ENCODE peak calls at places on chromosomes 3 and 15, in six cellular contexts. One of them, this sample, is unnamed.

GRCh38 chr3:27333843-27334242 is 35.3 kb downstream of the NEK10 start:
- DNase-seq in adrenal gland: no peak
- DNase-seq in NCI-H1694: no peak
- DNase-seq in HFF-Myc: no peak
- DNase-seq in SHP77: no peak
- DNase-seq in NCI-H1105 treated with DMSO at 0.1 percent for 48 hours: no peak
- DNase-seq in this sample: no peak

GRCh38 chr3:147934316-147935188 is 525.4 kb downstream of the ZIC1 start:
- DNase-seq in adrenal gland: no peak
- DNase-seq in NCI-H1694: no peak
- DNase-seq in SHP77: no peak
- DNase-seq in HFF-Myc: no peak
- DNase-seq in NCI-H1105 treated with DMSO at 0.1 percent for 48 hours: peak; percentile 79
- DNase-seq in this sample: no peak

GRCh38 chr3:50652709-50653108 is 22.0 kb upstream of the DOCK3 start:
- DNase-seq in NCI-H1694: no peak
- DNase-seq in SHP77: peak; percentile 30
- DNase-seq in adrenal gland: no peak
- DNase-seq in NCI-H1105 treated with DMSO at 0.1 percent for 48 hours: peak; percentile 2
- DNase-seq in HFF-Myc: no peak
- DNase-seq in this sample: no peak

GRCh38 chr15:66714543-66714981 is 12.5 kb downstream of the SMAD6 start:
- DNase-seq in adrenal gland: no peak
- DNase-seq in NCI-H1105 treated with DMSO at 0.1 percent for 48 hours: no peak
- DNase-seq in NCI-H1694: no peak
- DNase-seq in SHP77: no peak
- DNase-seq in HFF-Myc: no peak
- DNase-seq in this sample: no peak

GRCh38 chr3:180390313-180390712 is 211.7 kb upstream of the TTC14 start:
- DNase-seq in NCI-H1105 treated with DMSO at 0.1 percent for 48 hours: no peak
- DNase-seq in HFF-Myc: no peak
- DNase-seq in adrenal gland: no peak
- DNase-seq in SHP77: no peak
- DNase-seq in NCI-H1694: no peak
- DNase-seq in this sample: no peak

GRCh38 chr3:123766195-123767019 is 117.7 kb downstream of the MYLK start:
- DNase-seq in adrenal gland: no peak
- DNase-seq in NCI-H1105 treated with DMSO at 0.1 percent for 48 hours: no peak
- DNase-seq in HFF-Myc: no peak
- DNase-seq in SHP77: no peak
- DNase-seq in NCI-H1694: no peak
- DNase-seq in this sample: no peak

GRCh38 chr3:9158865-9159630 is 90.4 kb downstream of the SRGAP3 start:
- DNase-seq in SHP77: no peak
- DNase-seq in NCI-H1694: no peak
- DNase-seq in HFF-Myc: no peak
- DNase-seq in adrenal gland: no peak
- DNase-seq in NCI-H1105 treated with DMSO at 0.1 percent for 48 hours: no peak
- DNase-seq in this sample: peak; percentile 1

GRCh38 chr15:80317389-80318169 is 65.6 kb upstream of the CTXND1 start:
- DNase-seq in HFF-Myc: peak; percentile 20
- DNase-seq in SHP77: no peak
- DNase-seq in adrenal gland: peak; percentile 34
- DNase-seq in NCI-H1105 treated with DMSO at 0.1 percent for 48 hours: no peak
- DNase-seq in NCI-H1694: no peak
- DNase-seq in this sample: no peak

GRCh38 chr3:65721386-65721785 is 317.3 kb downstream of the MAGI1 start:
- DNase-seq in NCI-H1105 treated with DMSO at 0.1 percent for 48 hours: no peak
- DNase-seq in HFF-Myc: no peak
- DNase-seq in adrenal gland: no peak
- DNase-seq in NCI-H1694: no peak
- DNase-seq in SHP77: no peak
- DNase-seq in this sample: no peak

GRCh38 chr3:94314218-94314883 is 251.5 kb downstream of the NSUN3 start:
- DNase-seq in NCI-H1105 treated with DMSO at 0.1 percent for 48 hours: no peak
- DNase-seq in SHP77: no peak
- DNase-seq in adrenal gland: no peak
- DNase-seq in NCI-H1694: no peak
- DNase-seq in HFF-Myc: no peak
- DNase-seq in this sample: no peak

GRCh38 chr15:56249080-56249479 is 5.4 kb upstream of the RFX7 start:
- DNase-seq in HFF-Myc: no peak
- DNase-seq in SHP77: peak; percentile 68
- DNase-seq in NCI-H1105 treated with DMSO at 0.1 percent for 48 hours: no peak
- DNase-seq in NCI-H1694: peak; percentile 36
- DNase-seq in adrenal gland: peak; percentile 17
- DNase-seq in this sample: no peak

GRCh38 chr3:101913173-101913572 is 63.9 kb downstream of the NFKBIZ start:
- DNase-seq in SHP77: no peak
- DNase-seq in NCI-H1694: no peak
- DNase-seq in adrenal gland: no peak
- DNase-seq in NCI-H1105 treated with DMSO at 0.1 percent for 48 hours: no peak
- DNase-seq in HFF-Myc: no peak
- DNase-seq in this sample: no peak

GRCh38 chr3:3766140-3766539 is 33.1 kb upstream of the LRRN1 start:
- DNase-seq in NCI-H1105 treated with DMSO at 0.1 percent for 48 hours: no peak
- DNase-seq in HFF-Myc: no peak
- DNase-seq in NCI-H1694: no peak
- DNase-seq in SHP77: no peak
- DNase-seq in adrenal gland: no peak
- DNase-seq in this sample: no peak

GRCh38 chr15:87777054-87777498 is 479.5 kb downstream of the NTRK3 start:
- DNase-seq in SHP77: no peak
- DNase-seq in NCI-H1105 treated with DMSO at 0.1 percent for 48 hours: no peak
- DNase-seq in NCI-H1694: no peak
- DNase-seq in adrenal gland: peak; percentile 15
- DNase-seq in HFF-Myc: peak; percentile 6
- DNase-seq in this sample: no peak

GRCh38 chr3:172256101-172256687 is 192.1 kb downstream of the GHSR start:
- DNase-seq in HFF-Myc: no peak
- DNase-seq in adrenal gland: peak; percentile 77
- DNase-seq in NCI-H1694: no peak
- DNase-seq in SHP77: no peak
- DNase-seq in NCI-H1105 treated with DMSO at 0.1 percent for 48 hours: no peak
- DNase-seq in this sample: no peak

GRCh38 chr3:196175717-196176116 is 35.5 kb downstream of the ZDHHC19 start:
- DNase-seq in HFF-Myc: no peak
- DNase-seq in NCI-H1694: no peak
- DNase-seq in adrenal gland: no peak
- DNase-seq in SHP77: no peak
- DNase-seq in NCI-H1105 treated with DMSO at 0.1 percent for 48 hours: no peak
- DNase-seq in this sample: no peak

GRCh38 chr3:13670292-13670691 is 121.4 kb downstream of the FBLN2 start:
- DNase-seq in SHP77: no peak
- DNase-seq in NCI-H1105 treated with DMSO at 0.1 percent for 48 hours: no peak
- DNase-seq in adrenal gland: no peak
- DNase-seq in NCI-H1694: no peak
- DNase-seq in HFF-Myc: no peak
- DNase-seq in this sample: no peak

GRCh38 chr3:40453933-40454332 is 3.2 kb upstream of the RPL14 start:
- DNase-seq in SHP77: no peak
- DNase-seq in HFF-Myc: no peak
- DNase-seq in NCI-H1694: no peak
- DNase-seq in adrenal gland: no peak
- DNase-seq in NCI-H1105 treated with DMSO at 0.1 percent for 48 hours: no peak
- DNase-seq in this sample: no peak

GRCh38 chr3:31793040-31793439 is 188.0 kb downstream of the OSBPL10 start:
- DNase-seq in NCI-H1694: no peak
- DNase-seq in NCI-H1105 treated with DMSO at 0.1 percent for 48 hours: no peak
- DNase-seq in HFF-Myc: no peak
- DNase-seq in SHP77: no peak
- DNase-seq in adrenal gland: no peak
- DNase-seq in this sample: no peak

GRCh38 chr3:178434206-178434805 is 101.9 kb upstream of the KCNMB2 start:
- DNase-seq in NCI-H1694: peak; percentile 13
- DNase-seq in NCI-H1105 treated with DMSO at 0.1 percent for 48 hours: peak; percentile 53
- DNase-seq in adrenal gland: no peak
- DNase-seq in SHP77: no peak
- DNase-seq in HFF-Myc: no peak
- DNase-seq in this sample: no peak

GRCh38 chr3:105359098-105359762 is 7.5 kb upstream of the ALCAM start:
- DNase-seq in NCI-H1105 treated with DMSO at 0.1 percent for 48 hours: no peak
- DNase-seq in SHP77: no peak
- DNase-seq in HFF-Myc: no peak
- DNase-seq in adrenal gland: no peak
- DNase-seq in NCI-H1694: no peak
- DNase-seq in this sample: no peak

GRCh38 chr15:41634072-41634628 is 26.1 kb upstream of the MGA start:
- DNase-seq in SHP77: no peak
- DNase-seq in NCI-H1105 treated with DMSO at 0.1 percent for 48 hours: no peak
- DNase-seq in NCI-H1694: no peak
- DNase-seq in HFF-Myc: no peak
- DNase-seq in adrenal gland: no peak
- DNase-seq in this sample: no peak

GRCh38 chr15:89591834-89592233 is 16.6 kb downstream of the TICRR start:
- DNase-seq in adrenal gland: no peak
- DNase-seq in HFF-Myc: no peak
- DNase-seq in NCI-H1105 treated with DMSO at 0.1 percent for 48 hours: no peak
- DNase-seq in NCI-H1694: no peak
- DNase-seq in SHP77: no peak
- DNase-seq in this sample: no peak

GRCh38 chr3:15462451-15462850 is 35.1 kb downstream of the EAF1 start:
- DNase-seq in NCI-H1694: no peak
- DNase-seq in adrenal gland: no peak
- DNase-seq in HFF-Myc: no peak
- DNase-seq in SHP77: no peak
- DNase-seq in NCI-H1105 treated with DMSO at 0.1 percent for 48 hours: no peak
- DNase-seq in this sample: no peak

GRCh38 chr15:73745073-73745472 is 8.1 kb downstream of the INSYN1 start:
- DNase-seq in HFF-Myc: no peak
- DNase-seq in SHP77: no peak
- DNase-seq in NCI-H1694: no peak
- DNase-seq in NCI-H1105 treated with DMSO at 0.1 percent for 48 hours: no peak
- DNase-seq in adrenal gland: no peak
- DNase-seq in this sample: no peak

GRCh38 chr3:28915711-28916481 is 365.0 kb upstream of the RBMS3 start:
- DNase-seq in NCI-H1105 treated with DMSO at 0.1 percent for 48 hours: no peak
- DNase-seq in adrenal gland: no peak
- DNase-seq in HFF-Myc: peak; percentile 30
- DNase-seq in SHP77: peak; percentile 3
- DNase-seq in NCI-H1694: no peak
- DNase-seq in this sample: no peak

GRCh38 chr3:27792869-27793268 is 70.7 kb upstream of the EOMES start:
- DNase-seq in SHP77: no peak
- DNase-seq in NCI-H1694: no peak
- DNase-seq in adrenal gland: no peak
- DNase-seq in NCI-H1105 treated with DMSO at 0.1 percent for 48 hours: no peak
- DNase-seq in HFF-Myc: no peak
- DNase-seq in this sample: no peak

GRCh38 chr3:51729005-51729633 is 22.3 kb downstream of the GRM2 start:
- DNase-seq in SHP77: no peak
- DNase-seq in adrenal gland: no peak
- DNase-seq in NCI-H1105 treated with DMSO at 0.1 percent for 48 hours: no peak
- DNase-seq in HFF-Myc: no peak
- DNase-seq in NCI-H1694: no peak
- DNase-seq in this sample: no peak

GRCh38 chr3:114550155-114550554 is 256.3 kb downstream of the TIGIT start:
- DNase-seq in NCI-H1694: no peak
- DNase-seq in SHP77: no peak
- DNase-seq in HFF-Myc: no peak
- DNase-seq in adrenal gland: no peak
- DNase-seq in NCI-H1105 treated with DMSO at 0.1 percent for 48 hours: no peak
- DNase-seq in this sample: no peak

GRCh38 chr15:52183562-52184173 is 7.5 kb downstream of the GNB5 start:
- DNase-seq in adrenal gland: peak; percentile 22
- DNase-seq in NCI-H1694: no peak
- DNase-seq in NCI-H1105 treated with DMSO at 0.1 percent for 48 hours: no peak
- DNase-seq in SHP77: peak; percentile 8
- DNase-seq in HFF-Myc: no peak
- DNase-seq in this sample: no peak

GRCh38 chr15:93837450-93837849 is 393.9 kb upstream of the MCTP2 start:
- DNase-seq in SHP77: no peak
- DNase-seq in NCI-H1694: no peak
- DNase-seq in NCI-H1105 treated with DMSO at 0.1 percent for 48 hours: no peak
- DNase-seq in HFF-Myc: no peak
- DNase-seq in adrenal gland: no peak
- DNase-seq in this sample: no peak

GRCh38 chr15:58446521-58446920 is 14.7 kb downstream of the LIPC start:
- DNase-seq in SHP77: no peak
- DNase-seq in NCI-H1694: no peak
- DNase-seq in NCI-H1105 treated with DMSO at 0.1 percent for 48 hours: no peak
- DNase-seq in HFF-Myc: no peak
- DNase-seq in adrenal gland: no peak
- DNase-seq in this sample: no peak

GRCh38 chr3:173913985-173914421 is 516.5 kb downstream of the NLGN1 start:
- DNase-seq in HFF-Myc: no peak
- DNase-seq in SHP77: no peak
- DNase-seq in NCI-H1694: no peak
- DNase-seq in adrenal gland: no peak
- DNase-seq in NCI-H1105 treated with DMSO at 0.1 percent for 48 hours: no peak
- DNase-seq in this sample: no peak

This sample was measured in DMS153.